ENCODE peak calls at places on chromosomes 4 and X, in four cellular contexts. D, E, Q and X are unnamed samples.

GRCh38 chr4:98627477-98627876 is 30.9 kb downstream of the TSPAN5 start:
- DNase-seq in D (no peak), E (no peak), Q (no peak), X (no peak)

GRCh38 chrX:77114501-77114900 is 332.7 kb upstream of the FGF16 start:
- DNase-seq in D (no peak), E (no peak), Q (no peak), X (no peak)

GRCh38 chr4:188399834-188400233 is 260.6 kb downstream of the TRIML1 start:
- DNase-seq in D (no peak), E (no peak), Q (no peak), X (no peak)

GRCh38 chrX:97446298-97446882 is 562.7 kb downstream of the RPA4 start:
- DNase-seq in D (no peak), E (no peak), Q (no peak), X (no peak)

GRCh38 chrX:74535633-74536141 is 78.7 kb downstream of the RLIM start:
- DNase-seq in D (peak; percentile 1), E (peak; percentile 66), Q (peak; percentile 12), X (no peak)

GRCh38 chr4:140056015-140056414 is 98.0 kb downstream of the MAML3 start:
- DNase-seq in D (no peak), E (no peak), Q (no peak), X (no peak)

GRCh38 chr4:158236304-158237030 is 26.2 kb downstream of the TMEM144 start:
- DNase-seq in D (no peak), E (no peak), Q (no peak), X (no peak)

GRCh38 chr4:153258750-153259149 is 54.5 kb downstream of the TRIM2 start:
- DNase-seq in D (no peak), E (no peak), Q (no peak), X (no peak)

GRCh38 chrX:50281253-50281652 is 76.7 kb downstream of the CCNB3 start:
- DNase-seq in D (no peak), E (no peak), Q (no peak), X (no peak)

GRCh38 chrX:136652822-136653723 is 5.1 kb downstream of the CD40LG start:
- DNase-seq in D (no peak), E (no peak), Q (no peak), X (no peak)

GRCh38 chr4:38151870-38152269 is 191.7 kb downstream of the PTTG2 start:
- DNase-seq in D (no peak), E (no peak), Q (no peak), X (no peak)

GRCh38 chr4:26503427-26503826 is 13.1 kb upstream of the CCKAR start:
- DNase-seq in D (no peak), E (no peak), Q (no peak), X (no peak)

GRCh38 chr4:67282749-67283148 is 262.6 kb downstream of the CENPC start:
- DNase-seq in D (no peak), E (no peak), Q (no peak), X (no peak)

GRCh38 chr4:97720869-97721432 is 422.3 kb downstream of the STPG2 start:
- DNase-seq in D (peak; percentile 4), E (no peak), Q (no peak), X (no peak)

GRCh38 chr4:75432683-75433082 is 81.5 kb downstream of the RCHY1 start:
- DNase-seq in D (peak; percentile 46), E (peak; percentile 7), Q (peak; percentile 55), X (no peak)

GRCh38 chr4:143700060-143700419 is 435 bp downstream of the FREM3 start:
- DNase-seq in D (no peak), E (no peak), Q (no peak), X (no peak)

GRCh38 chr4:20254517-20255250 is 3.0 kb downstream of the SLIT2 start:
- DNase-seq in D (no peak), E (peak; percentile 39), Q (no peak), X (no peak)

GRCh38 chr4:105274504-105274903 is 127.8 kb downstream of the TET2 start:
- DNase-seq in D (no peak), E (no peak), Q (no peak), X (no peak)

GRCh38 chr4:156294577-156294976 is 340.9 kb upstream of the CTSO start:
- DNase-seq in D (peak; percentile 35), E (peak; percentile 87), Q (no peak), X (peak; percentile 13)

GRCh38 chrX:21838937-21839333 is 482 bp upstream of the MBTPS2 start:
- DNase-seq in D (peak; percentile 1), E (peak; percentile 14), Q (no peak), X (no peak)

GRCh38 chrX:139967300-139967699 is 2.0 kb upstream of the CXorf66 start:
- DNase-seq in D (peak; percentile 9), E (no peak), Q (peak; percentile 37), X (no peak)
- TF ChIP-seq CTCF in D (no peak), E (peak; percentile 37), Q (no peak), X (peak; percentile 31)

DNA sequence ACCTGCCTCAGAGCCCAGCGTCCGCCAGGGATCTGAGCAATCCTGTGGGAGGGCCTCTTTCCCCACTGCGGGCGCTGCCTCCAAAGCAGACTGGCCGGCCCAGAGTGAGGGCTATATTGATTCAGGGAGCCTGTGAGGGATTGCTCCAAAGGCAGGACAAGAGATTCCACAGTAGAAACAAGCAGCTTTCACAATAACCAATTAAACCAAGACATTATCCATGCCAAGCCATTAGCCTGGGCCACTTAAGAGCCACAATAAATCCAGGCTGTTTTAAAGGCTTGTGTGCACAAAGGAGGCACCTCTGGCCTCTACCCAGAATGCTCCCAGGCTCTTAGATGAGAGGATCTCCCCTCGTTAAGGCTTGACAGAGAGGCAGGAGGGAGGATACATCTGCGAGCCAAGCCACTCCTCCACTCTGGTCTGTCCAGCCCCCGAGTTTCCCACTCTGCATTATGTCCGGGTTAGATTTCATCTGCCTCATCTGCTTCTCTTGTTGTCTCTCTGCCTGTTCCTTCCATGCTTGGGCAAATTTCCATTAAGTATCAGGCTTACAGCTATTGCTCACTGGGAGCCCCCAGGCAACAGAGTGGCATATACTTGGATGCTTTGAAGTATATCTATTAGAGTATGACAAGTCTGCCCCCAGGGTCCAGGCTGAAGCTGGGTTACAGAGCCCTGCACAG is 357.9 kb downstream of the UNC5C start:
- DNase-seq in D (no peak), E (no peak), Q (no peak), X (no peak)
- TF ChIP-seq MAFK in D (no peak), E (no peak), Q (no peak), X (no peak)

GRCh38 chrX:20479048-20479447 is 212.3 kb upstream of the RPS6KA3 start:
- DNase-seq in D (peak; percentile 76), E (no peak), Q (no peak), X (no peak)
- TF ChIP-seq CTCF in D (no peak), E (no peak), Q (no peak), X (no peak)

GRCh38 chr4:74395633-74396032 is 30.7 kb downstream of the EREG start:
- DNase-seq in D (no peak), E (peak; percentile 64), Q (no peak), X (no peak)
- TF ChIP-seq MAFK in D (no peak), E (no peak), Q (no peak), X (no peak)

DNA sequence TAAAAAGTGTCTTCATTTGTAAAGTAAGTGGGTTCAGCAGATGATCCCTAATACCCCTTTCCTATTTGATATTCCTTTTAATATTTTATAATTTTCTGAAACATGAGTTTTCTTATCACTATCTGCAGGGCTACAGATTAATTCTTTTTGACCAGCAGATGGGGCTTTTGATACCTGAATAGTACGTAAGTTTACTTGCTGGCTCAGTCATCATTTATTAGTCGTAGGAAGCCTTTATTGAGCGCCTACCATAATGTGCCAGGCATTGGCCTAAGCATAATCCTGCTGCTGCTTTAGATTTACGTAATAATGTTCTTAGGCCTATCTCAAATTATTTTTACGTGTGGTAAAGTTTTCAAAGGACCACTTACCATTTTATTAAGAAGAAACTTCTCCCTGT is 33.1 kb downstream of the OSTC start:
- DNase-seq in D (peak; percentile 15), E (peak; percentile 41), Q (no peak), X (no peak)
- TF ChIP-seq CTCF in D (peak; percentile 32), E (peak; percentile 37), Q (no peak), X (peak; percentile 36)